ENCODE peak calls at places on chromosomes 1 and 21, in nine cellular contexts. V is GM23338, O is BJ, C is A549, Q is progenitor cell of endocrine pancreas, T is smooth muscle cell of the brain vasculature, L is NCI-H446 treated with DMSO at 0.1 percent for 48 hours, Z is kidney glomerular epithelial cell, J is psoas muscle. W is an unnamed sample.

GRCh38 chr1:210250998-210251679 is 18.5 kb downstream of the SERTAD4 start:
- DNase-seq in V (peak), O (no peak), C (peak), Q (peak), T (no peak), L (no peak), Z (peak), J (no peak), W (no peak)

GRCh38 chr1:212228591-212229119 is 56.6 kb upstream of the PPP2R5A start:
- DNase-seq in V (no peak), O (peak), C (no peak), Q (no peak), T (no peak), L (no peak), Z (peak), J (no peak), W (peak)

GRCh38 chr1:209383422-209383821 is 200.1 kb upstream of the CAMK1G start:
- DNase-seq in V (no peak), O (no peak), C (no peak), Q (no peak), T (no peak), L (no peak), Z (no peak), J (no peak), W (no peak)

GRCh38 chr1:226825037-226825745 is 45.2 kb upstream of the PSEN2 start:
- DNase-seq in V (no peak), O (no peak), C (no peak), Q (no peak), T (no peak), L (peak), Z (no peak), J (no peak), W (no peak)

GRCh38 chr21:31862078-31862477 is 10.7 kb upstream of the HUNK start:
- DNase-seq in V (no peak), O (no peak), C (no peak), Q (no peak), T (no peak), L (no peak), Z (no peak), J (no peak), W (no peak)

GRCh38 chr1:67801903-67802302 is 31.4 kb downstream of the GNG12 start:
- DNase-seq in V (no peak), O (no peak), C (no peak), Q (no peak), T (no peak), L (no peak), Z (peak), J (no peak), W (no peak)

GRCh38 chr1:8355439-8356255 is 37.7 kb downstream of the SLC45A1 start:
- DNase-seq in V (no peak), O (no peak), C (no peak), Q (no peak), T (no peak), L (no peak), Z (no peak), J (no peak), W (no peak)

GRCh38 chr1:58528518-58528917 is 18.0 kb downstream of the OMA1 start:
- DNase-seq in V (no peak), O (peak), C (no peak), Q (no peak), T (no peak), L (no peak), Z (peak), J (no peak), W (no peak)

GRCh38 chr1:175095978-175096611 is 28.5 kb downstream of the TNN start:
- DNase-seq in V (no peak), O (no peak), C (no peak), Q (no peak), T (no peak), L (no peak), Z (no peak), J (no peak), W (peak)

GRCh38 chr1:174883361-174883760 is 116.4 kb upstream of the CACYBP start:
- DNase-seq in V (peak), O (peak), C (no peak), Q (no peak), T (no peak), L (peak), Z (peak), J (no peak), W (peak)

GRCh38 chr1:54159733-54160316 is 7.0 kb upstream of the CDCP2 start:
- DNase-seq in V (no peak), O (no peak), C (no peak), Q (no peak), T (no peak), L (no peak), Z (no peak), J (no peak), W (no peak)

GRCh38 chr1:156291226-156292061 is 4.0 kb downstream of the GLMP start:
- DNase-seq in V (peak), O (peak), C (peak), Q (peak), T (peak), L (no peak), Z (peak), J (peak), W (peak)

GRCh38 chr1:103275725-103276124 is 167.4 kb upstream of the COL11A1 start:
- DNase-seq in V (no peak), O (peak), C (no peak), Q (no peak), T (no peak), L (no peak), Z (no peak), J (no peak), W (no peak)

GRCh38 chr1:19504796-19505693 is 19.7 kb upstream of the CAPZB start:
- DNase-seq in V (no peak), O (no peak), C (no peak), Q (no peak), T (peak), L (no peak), Z (peak), J (no peak), W (no peak)

GRCh38 chr21:21973806-21974205 is 975.6 kb downstream of the NCAM2 start:
- DNase-seq in V (peak), O (no peak), C (no peak), Q (no peak), T (no peak), L (no peak), Z (no peak), J (no peak), W (no peak)

GRCh38 chr21:45363921-45364463 is 41.0 kb upstream of the COL18A1 start:
- DNase-seq in V (no peak), O (peak), C (peak), Q (no peak), T (peak), L (peak), Z (peak), J (peak), W (no peak)

GRCh38 chr1:160429702-160430535 is 29.6 kb downstream of the VANGL2 start:
- DNase-seq in V (no peak), O (no peak), C (no peak), Q (no peak), T (no peak), L (no peak), Z (no peak), J (no peak), W (no peak)

GRCh38 chr1:62420214-62420613 is 16.6 kb upstream of the USP1 start:
- DNase-seq in V (no peak), O (no peak), C (no peak), Q (no peak), T (no peak), L (no peak), Z (no peak), J (no peak), W (no peak)

GRCh38 chr1:119535381-119535780 is 28.4 kb downstream of the HSD3B1 start:
- DNase-seq in V (no peak), O (no peak), C (no peak), Q (no peak), T (no peak), L (no peak), Z (no peak), J (no peak), W (no peak)

GRCh38 chr1:151827853-151828252 is 3.7 kb downstream of the RORC start:
- DNase-seq in V (no peak), O (no peak), C (no peak), Q (no peak), T (no peak), L (no peak), Z (no peak), J (peak), W (no peak)

GRCh38 chr1:184888505-184888904 is 85.8 kb downstream of the NIBAN1 start:
- DNase-seq in V (no peak), O (peak), C (no peak), Q (no peak), T (no peak), L (peak), Z (peak), J (no peak), W (no peak)

GRCh38 chr1:66533804-66534745 is at the start of gene SGIP1:
- DNase-seq in V (peak), O (peak), C (no peak), Q (peak), T (no peak), L (peak), Z (peak), J (peak), W (no peak)

GRCh38 chr1:88519156-88519555 is 164.9 kb upstream of the PKN2 start:
- DNase-seq in V (no peak), O (no peak), C (no peak), Q (no peak), T (no peak), L (no peak), Z (no peak), J (no peak), W (no peak)

W was measured in HuH-7.